ENCODE peak calls at places on chromosomes 11 and 22, in ten cellular contexts. X is NCI-H748 treated with DMSO at 0.1 percent for 48 hours; P is erythroblast; O is activated CD8-positive, alpha-beta T cell treated with anti-CD3 and anti-CD28 coated beads, Interleukin-2, amount 10 ng/mL, durations not matched to agents 7 days and 5 days; N is globus pallidus; C is mammary epithelial cell; E is MM.1S; D is dorsolateral prefrontal cortex; T is activated CD4-positive, alpha-beta T cell treated with anti-CD3 and anti-CD28 coated beads, Interleukin-2, amount 50 U/mL, for 4 hours; J is NCI-H345. L is an unnamed sample.

GRCh38 chr11:57156928-57157327 is 24.8 kb upstream of the LRRC55 start:
- DNase-seq in T (no peak), X (no peak), N (no peak), J (no peak), D (no peak), P (no peak), C (no peak), E (no peak), O (no peak), L (no peak)

GRCh38 chr11:25860677-25861445 is 471.1 kb upstream of the ANO3 start:
- DNase-seq in T (no peak), J (peak), N (no peak), X (no peak), P (no peak), D (no peak), O (no peak), E (no peak), C (no peak), L (peak)

GRCh38 chr11:63567044-63567840 is 4.1 kb upstream of the PLAAT2 start:
- DNase-seq in N (no peak), O (peak), C (peak), J (no peak), P (peak), T (peak), X (peak), E (peak), D (no peak), L (peak)

GRCh38 chr22:40044870-40045834 is 50.4 kb downstream of the FAM83F start:
- DNase-seq in J (peak), X (no peak), N (peak), O (peak), P (peak), T (peak), C (peak), E (peak), D (peak), L (no peak)

GRCh38 chr11:132943737-132944556 is 588.4 kb downstream of the OPCML start:
- DNase-seq in N (no peak), T (no peak), P (no peak), X (peak), E (no peak), C (no peak), O (no peak), D (peak), J (peak), L (no peak)

GRCh38 chr11:26231252-26231661 is 100.7 kb upstream of the ANO3 start:
- DNase-seq in D (no peak), O (no peak), J (no peak), N (no peak), P (no peak), E (no peak), X (no peak), T (no peak), C (peak), L (no peak)

GRCh38 chr11:65637794-65638317 is at the start of gene SIPA1:
- DNase-seq in E (peak), D (peak), N (peak), T (peak), X (peak), P (peak), O (peak), C (peak), J (peak), L (peak)

GRCh38 chr11:2150206-2150847 is 10.7 kb downstream of the INS start:
- DNase-seq in X (peak), T (peak), N (no peak), E (no peak), C (peak), P (peak), J (peak), O (no peak), D (no peak), L (no peak)

GRCh38 chr11:116276051-116277044 is 496.4 kb downstream of the BUD13 start:
- DNase-seq in X (peak), O (peak), N (peak), D (peak), J (peak), C (peak), P (peak), E (peak), T (peak), L (no peak)

GRCh38 chr11:111718436-111719325 is 47.5 kb downstream of the PPP2R1B start:
- DNase-seq in O (no peak), X (no peak), N (no peak), C (peak), P (no peak), T (no peak), J (no peak), E (no peak), D (no peak), L (no peak)

GRCh38 chr11:1699771-1700170 is 2.8 kb downstream of the KRTAP5-6 start:
- DNase-seq in E (no peak), T (no peak), D (no peak), J (no peak), N (no peak), C (no peak), P (no peak), O (no peak), X (no peak), L (no peak)

GRCh38 chr11:42526366-42526765 is 785.4 kb upstream of the API5 start:
- DNase-seq in T (no peak), X (no peak), P (no peak), D (peak), E (no peak), N (peak), J (no peak), C (no peak), O (no peak), L (no peak)

GRCh38 chr11:94521684-94522083 is 9.4 kb downstream of the C11orf97 start:
- DNase-seq in J (no peak), O (no peak), T (no peak), N (no peak), E (no peak), X (no peak), P (peak), C (no peak), D (no peak), L (no peak)

GRCh38 chr11:4881860-4882500 is at the start of gene OR51T1:
- DNase-seq in X (peak), C (no peak), O (no peak), P (no peak), E (no peak), N (no peak), D (no peak), T (no peak), J (peak), L (no peak)

GRCh38 chr11:31487848-31488247 is 21.6 kb downstream of the IMMP1L start:
- DNase-seq in O (peak), E (peak), P (peak), D (no peak), N (peak), J (no peak), T (no peak), C (peak), X (peak), L (no peak)

GRCh38 chr11:68012044-68012842 is 2.1 kb downstream of the ALDH3B1 start:
- DNase-seq in J (no peak), D (no peak), T (no peak), E (no peak), P (no peak), C (no peak), O (no peak), N (no peak), X (no peak), L (no peak)

GRCh38 chr11:103476874-103477273 is 367.6 kb downstream of the DYNC2H1 start:
- DNase-seq in N (no peak), E (no peak), D (no peak), P (no peak), J (no peak), C (no peak), X (no peak), O (no peak), T (no peak), L (no peak)

GRCh38 chr22:41442240-41442792 is 4.3 kb downstream of the TOB2 start:
- DNase-seq in J (no peak), C (no peak), T (no peak), P (no peak), E (no peak), N (peak), D (no peak), O (no peak), X (no peak), L (no peak)

GRCh38 chr11:74453373-74453975 is 13.9 kb downstream of the KCNE3 start:
- DNase-seq in C (peak), D (peak), X (peak), P (peak), T (peak), J (peak), N (no peak), O (peak), E (peak), L (peak)

GRCh38 chr11:11155962-11156815 is 196.9 kb downstream of the CSNK2A3 start:
- DNase-seq in X (no peak), D (no peak), T (peak), N (no peak), P (peak), O (peak), C (no peak), J (no peak), E (no peak), L (no peak)

GRCh38 chr11:118415739-118416068 is 14.3 kb downstream of the ATP5MG start:
- DNase-seq in E (no peak), J (peak), T (no peak), O (peak), C (peak), P (peak), X (no peak), D (peak), N (no peak), L (no peak)

GRCh38 chr22:38257650-38258246 is 15.1 kb downstream of the TMEM184B start:
- DNase-seq in D (no peak), E (no peak), T (no peak), N (no peak), P (no peak), J (peak), X (peak), O (no peak), C (no peak), L (peak)

GRCh38 chr11:65352783-65353182 is 1.8 kb upstream of the TIGD3 start:
- DNase-seq in P (no peak), J (no peak), X (no peak), N (no peak), D (no peak), O (no peak), C (no peak), T (no peak), E (no peak), L (no peak)

GRCh38 chr22:27406389-27406861 is 395.1 kb downstream of the MN1 start:
- DNase-seq in J (no peak), C (no peak), D (no peak), T (no peak), X (no peak), O (no peak), N (no peak), E (no peak), P (no peak), L (no peak)

GRCh38 chr11:111429066-111429506 is 50.0 kb upstream of the POU2AF1 start:
- DNase-seq in E (peak), X (no peak), T (peak), D (peak), P (peak), N (peak), O (peak), J (peak), C (peak), L (no peak)

GRCh38 chr22:23604939-23605712 is 25.0 kb upstream of the IGLL1 start:
- DNase-seq in P (no peak), N (no peak), T (no peak), X (no peak), C (no peak), O (no peak), D (no peak), J (no peak), E (no peak), L (no peak)

GRCh38 chr11:134266841-134267251 is 9.3 kb upstream of the GLB1L3 start:
- DNase-seq in D (no peak), J (no peak), T (no peak), C (peak), P (no peak), N (no peak), X (no peak), O (no peak), E (no peak), L (no peak)

GRCh38 chr11:57307666-57308270 is 17.0 kb downstream of the TNKS1BP1 start:
- DNase-seq in D (no peak), N (no peak), X (no peak), E (no peak), C (peak), J (no peak), T (no peak), P (no peak), O (no peak), L (no peak)

GRCh38 chr11:76206327-76207081 is at the start of gene WNT11:
- DNase-seq in C (peak), J (no peak), O (peak), N (no peak), E (peak), P (peak), X (peak), D (no peak), T (no peak), L (peak)

GRCh38 chr11:128174465-128175101 is 412.8 kb downstream of the ETS1 start:
- DNase-seq in E (no peak), O (no peak), J (no peak), C (no peak), D (peak), T (no peak), N (no peak), X (no peak), P (no peak), L (no peak)

GRCh38 chr11:65646921-65647701 is 9.2 kb downstream of the SIPA1 start:
- DNase-seq in E (no peak), N (peak), C (no peak), O (no peak), P (no peak), D (no peak), T (no peak), J (peak), X (peak), L (no peak)

GRCh38 chr22:23681026-23681809 is 9.6 kb upstream of the RGL4 start:
- DNase-seq in E (no peak), C (no peak), T (no peak), X (no peak), J (no peak), P (no peak), O (no peak), D (no peak), N (no peak), L (no peak)